ENCODE peak calls at places on chromosomes 6 and 20, in six cellular contexts. C is IMR-90, Y is mesendoderm, D is H1, K is neuronal stem cell, I is trophoblast cell. N is an unnamed sample.

GRCh38 chr20:11912013-11912663 is 5.6 kb upstream of the BTBD3 start:
- DNase-seq in C (no peak), Y (peak), D (no peak), K (no peak), I (peak), N (no peak)

GRCh38 chr6:133254552-133255228 is 13.5 kb downstream of the EYA4 start:
- DNase-seq in C (peak), Y (no peak), D (no peak), K (no peak), I (no peak), N (peak)

GRCh38 chr6:151068761-151069312 is 170.9 kb upstream of the AKAP12 start:
- DNase-seq in C (peak), Y (no peak), D (no peak), K (no peak), I (no peak), N (peak)

GRCh38 chr20:25858495-25859425 is 162.1 kb upstream of the ZNF337 start:
- DNase-seq in C (no peak), Y (no peak), D (no peak), K (no peak), I (no peak), N (no peak)

GRCh38 chr6:26158581-26159416 is 71.6 kb downstream of the HFE start:
- DNase-seq in C (peak), Y (peak), D (no peak), K (no peak), I (peak), N (peak)

GRCh38 chr6:85078071-85078470 is 313.7 kb upstream of the TBX18 start:
- DNase-seq in C (peak), Y (peak), D (no peak), K (no peak), I (no peak), N (peak)

GRCh38 chr6:15305496-15305895 is 59.6 kb downstream of the JARID2 start:
- DNase-seq in C (no peak), Y (no peak), D (no peak), K (no peak), I (no peak), N (no peak)

GRCh38 chr6:31791324-31792089 is 4.0 kb downstream of the VARS1 start:
- DNase-seq in C (peak), Y (peak), D (peak), K (peak), I (peak), N (peak)

GRCh38 chr6:158841358-158841757 is 22.2 kb upstream of the EZR start:
- DNase-seq in C (no peak), Y (no peak), D (no peak), K (no peak), I (no peak), N (no peak)

GRCh38 chr6:3766219-3766618 is 14.7 kb upstream of the PXDC1 start:
- DNase-seq in C (no peak), Y (no peak), D (no peak), K (no peak), I (no peak), N (no peak)

GRCh38 chr20:25040438-25040831 is 17.5 kb downstream of the ACSS1 start:
- DNase-seq in C (peak), Y (no peak), D (no peak), K (no peak), I (no peak), N (no peak)

GRCh38 chr6:126063512-126064146 is 77.3 kb downstream of the TRMT11 start:
- DNase-seq in C (peak), Y (peak), D (no peak), K (no peak), I (no peak), N (peak)

GRCh38 chr6:11214438-11214837 is 18.0 kb downstream of the NEDD9 start:
- DNase-seq in C (no peak), Y (no peak), D (no peak), K (no peak), I (no peak), N (no peak)

GRCh38 chr20:51720854-51721253 is 47.3 kb downstream of the ATP9A start:
- DNase-seq in C (no peak), Y (no peak), D (no peak), K (no peak), I (no peak), N (no peak)

GRCh38 chr6:97305676-97306075 is 22.7 kb upstream of the MMS22L start:
- DNase-seq in C (no peak), Y (no peak), D (no peak), K (no peak), I (no peak), N (no peak)

GRCh38 chr6:44004625-44005506 is 122.4 kb downstream of the MRPL14 start:
- DNase-seq in C (peak), Y (no peak), D (no peak), K (no peak), I (no peak), N (peak)

GRCh38 chr20:29740951-29741593 is 1516.4 kb upstream of the DEFB115 start:
- DNase-seq in C (no peak), Y (no peak), D (no peak), K (no peak), I (no peak), N (no peak)

GRCh38 chr20:51531141-51531710 is 11.3 kb downstream of the NFATC2 start:
- DNase-seq in C (peak), Y (no peak), D (no peak), K (no peak), I (peak), N (no peak)

GRCh38 chr20:61959301-61959700 is 106.4 kb downstream of the TAF4 start:
- DNase-seq in C (no peak), Y (peak), D (peak), K (no peak), I (no peak), N (no peak)

GRCh38 chr6:93418113-93418447 is 1.3 kb downstream of the EPHA7 start:
- DNase-seq in C (no peak), Y (no peak), D (no peak), K (no peak), I (no peak), N (no peak)

GRCh38 chr6:33668914-33669313 is 42.6 kb downstream of the UQCC2 start:
- DNase-seq in C (no peak), Y (peak), D (no peak), K (no peak), I (peak), N (no peak)

GRCh38 chr6:152110878-152111820 is 303.7 kb downstream of the ESR1 start:
- DNase-seq in C (no peak), Y (no peak), D (no peak), K (no peak), I (no peak), N (no peak)

GRCh38 chr6:24391756-24392405 is 10.9 kb upstream of the MRS2 start:
- DNase-seq in C (no peak), Y (no peak), D (no peak), K (no peak), I (no peak), N (no peak)

GRCh38 chr6:31609519-31610406 is 5.3 kb upstream of the AIF1 start:
- DNase-seq in C (no peak), Y (no peak), D (no peak), K (no peak), I (no peak), N (no peak)

GRCh38 chr20:62666736-62667529 is 24.6 kb downstream of the SLCO4A1 start:
- DNase-seq in C (peak), Y (no peak), D (no peak), K (no peak), I (peak), N (no peak)

GRCh38 chr6:70280462-70280861 is 22.4 kb downstream of the COL9A1 start:
- DNase-seq in C (no peak), Y (peak), D (peak), K (no peak), I (no peak), N (no peak)

DNA sequence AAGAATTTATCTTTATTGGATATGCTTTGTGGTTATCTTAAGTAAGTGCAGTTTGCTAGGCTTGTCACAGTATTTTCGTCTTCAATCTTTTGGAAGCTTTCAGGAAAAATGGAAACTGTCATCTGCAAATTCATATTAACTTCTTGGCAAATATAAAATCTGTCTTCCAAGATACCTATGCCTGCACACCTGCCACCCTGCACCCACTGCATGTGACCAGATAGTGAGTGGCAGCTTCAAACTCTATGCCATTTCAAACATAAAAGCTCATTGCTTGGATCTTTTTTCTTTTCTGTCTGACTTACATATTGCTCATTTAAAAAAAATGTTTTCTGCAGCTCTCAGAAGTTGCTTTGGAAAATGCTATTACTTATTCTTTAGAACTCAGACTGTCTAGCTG is 14.1 kb downstream of the OPRM1 start:
- DNase-seq in C (no peak), Y (no peak), D (no peak), K (no peak), I (no peak), N (no peak)
- H3K18ac ChIP-seq in C (no peak), Y (no peak), D (no peak), K (no peak), I (no peak), N (no peak)

GRCh38 chr6:50555982-50556381 is 157.3 kb upstream of the TFAP2D start:
- DNase-seq in C (no peak), Y (no peak), D (no peak), K (no peak), I (no peak), N (no peak)
- H3K4me3 ChIP-seq in C (no peak), Y (no peak), D (no peak), K (no peak), I (no peak), N (no peak)

DNA sequence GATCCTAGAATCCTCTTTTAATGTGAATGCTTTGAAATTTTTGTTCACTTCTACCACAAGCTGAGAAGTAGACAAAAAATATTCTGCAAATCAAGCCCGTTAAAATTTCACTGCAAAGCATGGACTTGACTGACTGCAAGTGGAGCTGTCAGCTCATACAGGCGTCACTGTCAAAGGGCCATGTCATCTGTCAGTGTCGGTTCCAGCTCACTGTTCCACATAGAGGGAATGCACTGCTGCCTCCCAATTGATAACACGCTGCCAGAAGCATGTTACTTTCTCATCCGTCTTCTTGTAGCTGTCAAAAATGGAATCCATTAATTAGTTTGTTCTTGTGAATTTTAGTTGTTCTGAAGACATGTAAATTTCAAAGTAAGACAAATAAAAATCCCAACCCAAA is 50.4 kb upstream of the FBXL4 start:
- DNase-seq in C (no peak), Y (no peak), D (no peak), K (no peak), I (no peak), N (no peak)
- H3K27ac ChIP-seq in C (no peak), Y (no peak), D (no peak), K (no peak), I (no peak), N (no peak)

GRCh38 chr6:131954099-131954774 is 3.1 kb upstream of the CCN2 start:
- DNase-seq in C (peak), Y (no peak), D (no peak), K (no peak), I (no peak), N (peak)
- H3K18ac ChIP-seq in C (peak), Y (peak), D (peak), K (no peak), I (no peak), N (no peak)

DNA sequence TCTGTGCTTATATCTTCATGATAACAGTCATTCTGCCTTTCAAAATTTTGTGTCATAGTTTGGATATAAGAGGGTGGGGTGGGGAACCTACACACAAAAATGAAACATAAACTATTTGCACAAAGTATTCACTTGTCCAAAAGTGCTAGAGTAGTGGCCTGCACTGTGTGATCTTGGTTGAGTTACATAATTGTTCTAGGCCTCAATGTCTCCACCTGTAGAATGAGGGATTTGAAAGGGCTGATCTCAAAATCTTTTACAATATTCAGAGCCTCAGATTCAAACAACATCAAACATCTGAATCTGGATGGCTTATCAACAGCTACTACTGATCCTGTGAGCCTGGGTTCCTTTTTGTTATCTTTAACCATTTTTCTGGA is 64.3 kb upstream of the TMEM30A start:
- DNase-seq in C (no peak), Y (no peak), D (no peak), K (no peak), I (no peak), N (no peak)
- H3K4me3 ChIP-seq in C (no peak), Y (no peak), D (peak), K (no peak), I (no peak), N (peak)

DNA sequence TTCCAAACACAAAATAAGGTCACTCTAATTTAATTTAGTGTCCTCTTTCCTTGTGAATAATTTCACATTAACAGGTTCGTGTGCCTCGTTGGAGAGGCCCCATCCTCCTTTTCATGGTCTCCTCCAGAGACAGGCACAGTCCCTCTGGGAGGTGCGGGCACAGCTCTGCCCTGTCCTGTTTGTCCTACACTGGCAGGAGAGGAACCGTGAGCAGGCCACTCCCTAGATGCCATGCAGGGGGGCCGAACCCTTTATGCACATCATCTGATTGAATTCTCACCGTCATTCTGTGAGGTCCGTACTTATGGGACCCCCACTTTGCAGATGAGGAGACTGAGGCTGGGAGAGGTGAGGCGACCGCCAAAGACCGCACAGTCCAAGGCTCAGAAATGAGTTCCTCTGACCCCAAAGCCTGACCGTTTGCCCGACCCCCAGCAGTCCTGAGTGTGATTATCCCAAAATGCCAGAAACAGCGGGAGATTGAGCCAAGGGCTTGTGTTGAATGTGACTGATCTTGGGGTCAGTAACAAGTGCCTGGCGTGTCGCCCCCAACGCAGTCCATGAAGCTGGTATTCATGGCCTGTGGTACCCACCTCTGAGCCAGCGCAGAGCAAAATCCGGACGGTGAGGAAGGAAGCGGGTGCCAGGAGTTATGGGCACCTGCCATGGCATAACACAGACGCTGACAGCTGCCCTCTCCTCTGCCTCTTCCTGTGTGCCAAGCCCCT is 43.5 kb downstream of the PMEPA1 start:
- DNase-seq in C (no peak), Y (no peak), D (no peak), K (no peak), I (no peak), N (no peak)
- H3K27ac ChIP-seq in C (no peak), Y (no peak), D (no peak), K (no peak), I (no peak), N (no peak)

DNA sequence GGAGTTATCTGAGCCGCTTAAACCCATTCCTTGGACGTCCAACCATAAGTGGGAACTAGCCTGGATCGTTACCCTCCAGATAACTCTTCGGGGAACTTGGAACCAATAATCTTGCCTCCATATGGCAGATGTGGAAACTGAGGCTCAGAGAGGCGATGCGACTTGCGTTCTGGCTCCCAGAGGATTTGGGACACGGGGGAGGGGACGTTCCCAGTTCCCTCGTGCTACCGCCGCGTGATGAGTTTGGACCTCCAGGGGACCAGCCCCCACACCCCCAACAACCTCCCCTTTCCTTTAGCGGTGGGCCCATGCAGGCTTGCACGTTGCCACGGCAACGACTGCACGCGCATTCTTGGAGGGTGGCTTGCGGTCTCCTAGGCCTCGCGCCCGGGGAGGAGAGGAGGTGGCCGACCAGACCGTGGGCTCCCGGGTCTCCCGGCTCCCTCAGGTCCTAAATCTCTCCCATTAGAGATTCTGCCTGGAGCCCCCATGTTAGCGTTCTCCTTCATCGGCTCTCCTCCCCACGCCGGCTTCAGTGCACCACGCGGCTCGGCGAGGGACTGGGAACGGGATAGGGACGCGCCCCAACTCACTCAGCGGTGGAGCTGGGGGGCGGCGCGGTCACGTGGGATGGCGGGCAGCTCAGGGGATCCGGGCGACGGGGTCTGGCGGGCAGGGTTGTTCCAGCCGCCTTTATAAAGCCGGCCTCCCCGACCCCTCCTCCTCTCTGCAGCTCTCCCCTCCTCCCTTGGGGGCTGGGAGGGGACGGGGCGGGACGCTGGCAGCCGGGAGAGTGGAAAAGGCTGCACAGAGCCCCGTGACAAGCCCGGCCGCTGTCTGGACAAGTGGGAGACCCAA is at the start of gene PLTP:
- DNase-seq in C (peak), Y (peak), D (peak), K (peak), I (no peak), N (peak)
- H3K18ac ChIP-seq in C (peak), Y (no peak), D (peak), K (peak), I (peak), N (peak)

DNA sequence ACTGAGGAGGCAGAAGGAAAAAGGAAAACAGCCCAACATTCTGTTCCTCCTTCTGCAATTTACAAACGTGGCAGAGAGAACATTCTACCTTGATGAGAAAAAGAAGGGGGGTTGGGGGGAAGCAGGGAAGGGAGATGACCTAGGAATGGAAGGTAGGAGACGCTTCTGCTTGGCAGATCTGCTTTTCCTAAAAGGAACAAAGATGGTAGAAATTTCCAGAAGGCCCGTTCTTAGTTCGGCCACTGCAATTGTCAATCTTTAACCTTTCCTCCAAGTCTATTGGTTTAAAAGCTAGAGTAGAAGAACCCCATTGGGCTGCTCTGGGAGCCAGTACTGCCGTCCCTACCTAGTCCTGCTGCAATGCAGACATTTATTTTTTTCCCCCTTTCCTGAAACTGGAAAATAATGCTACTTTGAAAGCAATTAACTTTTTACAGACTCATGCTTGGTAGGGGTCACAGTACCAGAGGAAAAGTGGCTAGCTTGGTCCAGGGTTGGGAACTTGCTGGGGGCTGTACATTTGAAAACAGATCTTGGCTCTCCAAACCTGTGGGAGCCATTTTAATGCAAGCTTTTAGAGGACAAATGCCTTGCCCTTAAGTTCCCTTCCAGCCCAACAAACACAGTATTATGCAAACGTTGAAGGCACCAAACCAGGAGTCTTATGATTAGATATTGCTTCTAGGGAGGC is 2.7 kb downstream of the ZMYND8 start:
- DNase-seq in C (no peak), Y (no peak), D (no peak), K (no peak), I (no peak), N (peak)
- H3K4me3 ChIP-seq in C (no peak), Y (no peak), D (no peak), K (no peak), I (no peak), N (no peak)

DNA sequence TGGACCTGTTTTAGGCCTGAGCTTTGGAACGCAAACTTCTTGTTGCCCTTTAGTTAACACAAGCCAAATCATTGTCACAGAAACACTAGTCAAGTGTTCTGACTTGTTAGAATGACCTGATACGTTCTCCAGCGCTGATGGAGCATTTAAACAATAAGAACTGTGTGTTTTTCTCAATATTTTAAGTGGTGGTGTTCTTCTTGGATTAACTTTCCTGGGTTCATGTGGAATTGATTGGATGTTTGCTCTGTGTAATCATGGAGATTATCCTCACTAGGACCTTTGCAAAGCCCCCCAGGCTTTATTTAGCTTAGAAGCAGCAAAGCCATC is 1.6 kb downstream of the LRRC1 start:
- DNase-seq in C (no peak), Y (no peak), D (no peak), K (no peak), I (peak), N (no peak)
- H3K27ac ChIP-seq in C (no peak), Y (no peak), D (no peak), K (no peak), I (peak), N (no peak)

GRCh38 chr6:107114872-107115694 is at the start of gene BEND3:
- DNase-seq in C (no peak), Y (peak), D (no peak), K (peak), I (peak), N (peak)

GRCh38 chr6:107116923-107117417 is 1.7 kb upstream of the BEND3 start:
- DNase-seq in C (no peak), Y (no peak), D (no peak), K (no peak), I (no peak), N (no peak)

GRCh38 chr6:107115695-107116327 is 496 bp upstream of the BEND3 start:
- DNase-seq in C (no peak), Y (peak), D (peak), K (peak), I (peak), N (peak)

GRCh38 chr6:107114213-107114871 is 973 bp downstream of the BEND3 start:
- DNase-seq in C (peak), Y (peak), D (peak), K (peak), I (peak), N (peak)

GRCh38 chr6:107116328-107116892 is 1.1 kb upstream of the BEND3 start:
- DNase-seq in C (no peak), Y (peak), D (peak), K (peak), I (peak), N (peak)
- H3K18ac ChIP-seq in C (no peak), Y (peak), D (peak), K (no peak), I (no peak), N (no peak)